ENCODE peak calls at places on chromosomes 12 and 14, in nine cellular contexts. One of them, this sample, is unnamed.

GRCh38 chr14:81435048-81435577 is 35.0 kb upstream of the STON2 start:
- DNase-seq in AG04449: no peak
- DNase-seq in BJ: no peak
- DNase-seq in NCI-H446 treated with DMSO at 0.1 percent for 48 hours: no peak
- DNase-seq in HT1080: no peak
- DNase-seq in CD8-positive, alpha-beta memory T cell: no peak
- DNase-seq in neuronal stem cell: no peak
- DNase-seq in stimulated activated CD4-positive, alpha-beta T cell treated with anti-CD3 and anti-CD28 coated beads, TNF-alpha, amount 100 ng/mL, for 1 hour: no peak
- DNase-seq in activated naive CD4-positive, alpha-beta T cell treated with anti-CD3 and anti-CD28 coated beads, Interleukin-2, amount 50 U/mL, for 72 hours: no peak
- DNase-seq in this sample: no peak

GRCh38 chr14:99384446-99385417 is 95.9 kb downstream of the SETD3 start:
- DNase-seq in AG04449: no peak
- DNase-seq in BJ: no peak
- DNase-seq in NCI-H446 treated with DMSO at 0.1 percent for 48 hours: no peak
- DNase-seq in HT1080: no peak
- DNase-seq in CD8-positive, alpha-beta memory T cell: no peak
- DNase-seq in neuronal stem cell: no peak
- DNase-seq in stimulated activated CD4-positive, alpha-beta T cell treated with anti-CD3 and anti-CD28 coated beads, TNF-alpha, amount 100 ng/mL, for 1 hour: no peak
- DNase-seq in activated naive CD4-positive, alpha-beta T cell treated with anti-CD3 and anti-CD28 coated beads, Interleukin-2, amount 50 U/mL, for 72 hours: no peak
- DNase-seq in this sample: no peak

GRCh38 chr12:25715147-25715546 is 162.1 kb upstream of the LMNTD1 start:
- DNase-seq in AG04449: no peak
- DNase-seq in BJ: peak; percentile 27
- DNase-seq in NCI-H446 treated with DMSO at 0.1 percent for 48 hours: no peak
- DNase-seq in HT1080: no peak
- DNase-seq in CD8-positive, alpha-beta memory T cell: no peak
- DNase-seq in neuronal stem cell: no peak
- DNase-seq in stimulated activated CD4-positive, alpha-beta T cell treated with anti-CD3 and anti-CD28 coated beads, TNF-alpha, amount 100 ng/mL, for 1 hour: no peak
- DNase-seq in activated naive CD4-positive, alpha-beta T cell treated with anti-CD3 and anti-CD28 coated beads, Interleukin-2, amount 50 U/mL, for 72 hours: no peak
- DNase-seq in this sample: no peak

GRCh38 chr12:68505915-68506314 is 104.8 kb upstream of the RAP1B start:
- DNase-seq in AG04449: no peak
- DNase-seq in BJ: no peak
- DNase-seq in NCI-H446 treated with DMSO at 0.1 percent for 48 hours: no peak
- DNase-seq in HT1080: no peak
- DNase-seq in CD8-positive, alpha-beta memory T cell: no peak
- DNase-seq in neuronal stem cell: no peak
- DNase-seq in stimulated activated CD4-positive, alpha-beta T cell treated with anti-CD3 and anti-CD28 coated beads, TNF-alpha, amount 100 ng/mL, for 1 hour: no peak
- DNase-seq in activated naive CD4-positive, alpha-beta T cell treated with anti-CD3 and anti-CD28 coated beads, Interleukin-2, amount 50 U/mL, for 72 hours: no peak
- DNase-seq in this sample: no peak

GRCh38 chr12:13390381-13390856 is 193.9 kb downstream of the EMP1 start:
- DNase-seq in AG04449: no peak
- DNase-seq in BJ: peak; percentile 4
- DNase-seq in NCI-H446 treated with DMSO at 0.1 percent for 48 hours: peak; percentile 97
- DNase-seq in HT1080: peak; percentile 56
- DNase-seq in CD8-positive, alpha-beta memory T cell: no peak
- DNase-seq in neuronal stem cell: no peak
- DNase-seq in stimulated activated CD4-positive, alpha-beta T cell treated with anti-CD3 and anti-CD28 coated beads, TNF-alpha, amount 100 ng/mL, for 1 hour: no peak
- DNase-seq in activated naive CD4-positive, alpha-beta T cell treated with anti-CD3 and anti-CD28 coated beads, Interleukin-2, amount 50 U/mL, for 72 hours: no peak
- DNase-seq in this sample: no peak

GRCh38 chr14:100775351-100775830 is 48.7 kb downstream of the DLK1 start:
- DNase-seq in AG04449: no peak
- DNase-seq in BJ: no peak
- DNase-seq in NCI-H446 treated with DMSO at 0.1 percent for 48 hours: no peak
- DNase-seq in HT1080: no peak
- DNase-seq in CD8-positive, alpha-beta memory T cell: no peak
- DNase-seq in neuronal stem cell: no peak
- DNase-seq in stimulated activated CD4-positive, alpha-beta T cell treated with anti-CD3 and anti-CD28 coated beads, TNF-alpha, amount 100 ng/mL, for 1 hour: no peak
- DNase-seq in activated naive CD4-positive, alpha-beta T cell treated with anti-CD3 and anti-CD28 coated beads, Interleukin-2, amount 50 U/mL, for 72 hours: no peak
- DNase-seq in this sample: no peak

GRCh38 chr14:26163761-26164160 is 434.1 kb downstream of the NOVA1 start:
- DNase-seq in AG04449: no peak
- DNase-seq in BJ: no peak
- DNase-seq in NCI-H446 treated with DMSO at 0.1 percent for 48 hours: peak; percentile 70
- DNase-seq in HT1080: peak; percentile 4
- DNase-seq in CD8-positive, alpha-beta memory T cell: no peak
- DNase-seq in neuronal stem cell: no peak
- DNase-seq in stimulated activated CD4-positive, alpha-beta T cell treated with anti-CD3 and anti-CD28 coated beads, TNF-alpha, amount 100 ng/mL, for 1 hour: no peak
- DNase-seq in activated naive CD4-positive, alpha-beta T cell treated with anti-CD3 and anti-CD28 coated beads, Interleukin-2, amount 50 U/mL, for 72 hours: no peak
- DNase-seq in this sample: no peak

GRCh38 chr14:70212752-70213151 is 24.0 kb upstream of the SLC8A3 start:
- DNase-seq in AG04449: no peak
- DNase-seq in BJ: no peak
- DNase-seq in NCI-H446 treated with DMSO at 0.1 percent for 48 hours: no peak
- DNase-seq in HT1080: no peak
- DNase-seq in CD8-positive, alpha-beta memory T cell: no peak
- DNase-seq in neuronal stem cell: no peak
- DNase-seq in stimulated activated CD4-positive, alpha-beta T cell treated with anti-CD3 and anti-CD28 coated beads, TNF-alpha, amount 100 ng/mL, for 1 hour: no peak
- DNase-seq in activated naive CD4-positive, alpha-beta T cell treated with anti-CD3 and anti-CD28 coated beads, Interleukin-2, amount 50 U/mL, for 72 hours: no peak
- DNase-seq in this sample: no peak

GRCh38 chr12:124020398-124021024 is 47.5 kb downstream of the ZNF664 start:
- DNase-seq in AG04449: no peak
- DNase-seq in BJ: no peak
- DNase-seq in NCI-H446 treated with DMSO at 0.1 percent for 48 hours: no peak
- DNase-seq in HT1080: no peak
- DNase-seq in CD8-positive, alpha-beta memory T cell: no peak
- DNase-seq in neuronal stem cell: no peak
- DNase-seq in stimulated activated CD4-positive, alpha-beta T cell treated with anti-CD3 and anti-CD28 coated beads, TNF-alpha, amount 100 ng/mL, for 1 hour: no peak
- DNase-seq in activated naive CD4-positive, alpha-beta T cell treated with anti-CD3 and anti-CD28 coated beads, Interleukin-2, amount 50 U/mL, for 72 hours: no peak
- DNase-seq in this sample: no peak

GRCh38 chr12:3019005-3019680 is 58.0 kb upstream of the TSPAN9 start:
- DNase-seq in AG04449: no peak
- DNase-seq in BJ: no peak
- DNase-seq in NCI-H446 treated with DMSO at 0.1 percent for 48 hours: no peak
- DNase-seq in HT1080: no peak
- DNase-seq in CD8-positive, alpha-beta memory T cell: no peak
- DNase-seq in neuronal stem cell: no peak
- DNase-seq in stimulated activated CD4-positive, alpha-beta T cell treated with anti-CD3 and anti-CD28 coated beads, TNF-alpha, amount 100 ng/mL, for 1 hour: no peak
- DNase-seq in activated naive CD4-positive, alpha-beta T cell treated with anti-CD3 and anti-CD28 coated beads, Interleukin-2, amount 50 U/mL, for 72 hours: no peak
- DNase-seq in this sample: no peak

GRCh38 chr14:89279649-89280232 is 137.3 kb downstream of the FOXN3 start:
- DNase-seq in AG04449: no peak
- DNase-seq in BJ: no peak
- DNase-seq in NCI-H446 treated with DMSO at 0.1 percent for 48 hours: peak; percentile 11
- DNase-seq in HT1080: no peak
- DNase-seq in CD8-positive, alpha-beta memory T cell: no peak
- DNase-seq in neuronal stem cell: no peak
- DNase-seq in stimulated activated CD4-positive, alpha-beta T cell treated with anti-CD3 and anti-CD28 coated beads, TNF-alpha, amount 100 ng/mL, for 1 hour: no peak
- DNase-seq in activated naive CD4-positive, alpha-beta T cell treated with anti-CD3 and anti-CD28 coated beads, Interleukin-2, amount 50 U/mL, for 72 hours: no peak
- DNase-seq in this sample: no peak

GRCh38 chr14:103232831-103233319 is 101.2 kb upstream of the EIF5 start:
- DNase-seq in AG04449: no peak
- DNase-seq in BJ: no peak
- DNase-seq in NCI-H446 treated with DMSO at 0.1 percent for 48 hours: no peak
- DNase-seq in HT1080: no peak
- DNase-seq in CD8-positive, alpha-beta memory T cell: no peak
- DNase-seq in neuronal stem cell: no peak
- DNase-seq in stimulated activated CD4-positive, alpha-beta T cell treated with anti-CD3 and anti-CD28 coated beads, TNF-alpha, amount 100 ng/mL, for 1 hour: no peak
- DNase-seq in activated naive CD4-positive, alpha-beta T cell treated with anti-CD3 and anti-CD28 coated beads, Interleukin-2, amount 50 U/mL, for 72 hours: no peak
- DNase-seq in this sample: no peak

GRCh38 chr12:98653866-98654493 is 8.9 kb downstream of the APAF1 start:
- DNase-seq in AG04449: no peak
- DNase-seq in BJ: no peak
- DNase-seq in NCI-H446 treated with DMSO at 0.1 percent for 48 hours: peak; percentile 26
- DNase-seq in HT1080: peak; percentile 32
- DNase-seq in CD8-positive, alpha-beta memory T cell: peak; percentile 49
- DNase-seq in neuronal stem cell: peak; percentile 11
- DNase-seq in stimulated activated CD4-positive, alpha-beta T cell treated with anti-CD3 and anti-CD28 coated beads, TNF-alpha, amount 100 ng/mL, for 1 hour: no peak
- DNase-seq in activated naive CD4-positive, alpha-beta T cell treated with anti-CD3 and anti-CD28 coated beads, Interleukin-2, amount 50 U/mL, for 72 hours: no peak
- DNase-seq in this sample: peak; percentile 16

GRCh38 chr12:19382111-19382526 is 57.2 kb upstream of the AEBP2 start:
- DNase-seq in AG04449: peak; percentile 72
- DNase-seq in BJ: peak; percentile 20
- DNase-seq in NCI-H446 treated with DMSO at 0.1 percent for 48 hours: no peak
- DNase-seq in HT1080: peak; percentile 80
- DNase-seq in CD8-positive, alpha-beta memory T cell: no peak
- DNase-seq in neuronal stem cell: no peak
- DNase-seq in stimulated activated CD4-positive, alpha-beta T cell treated with anti-CD3 and anti-CD28 coated beads, TNF-alpha, amount 100 ng/mL, for 1 hour: no peak
- DNase-seq in activated naive CD4-positive, alpha-beta T cell treated with anti-CD3 and anti-CD28 coated beads, Interleukin-2, amount 50 U/mL, for 72 hours: peak; percentile 37
- DNase-seq in this sample: no peak

GRCh38 chr14:101876539-101876938 is 87.8 kb upstream of the DYNC1H1 start:
- DNase-seq in AG04449: no peak
- DNase-seq in BJ: peak; percentile 48
- DNase-seq in NCI-H446 treated with DMSO at 0.1 percent for 48 hours: no peak
- DNase-seq in HT1080: no peak
- DNase-seq in CD8-positive, alpha-beta memory T cell: peak; percentile 68
- DNase-seq in neuronal stem cell: no peak
- DNase-seq in stimulated activated CD4-positive, alpha-beta T cell treated with anti-CD3 and anti-CD28 coated beads, TNF-alpha, amount 100 ng/mL, for 1 hour: peak; percentile 14
- DNase-seq in activated naive CD4-positive, alpha-beta T cell treated with anti-CD3 and anti-CD28 coated beads, Interleukin-2, amount 50 U/mL, for 72 hours: peak; percentile 62
- DNase-seq in this sample: peak; percentile 79

GRCh38 chr14:67515386-67516079 is 17.6 kb upstream of the PLEKHH1 start:
- DNase-seq in AG04449: no peak
- DNase-seq in BJ: no peak
- DNase-seq in NCI-H446 treated with DMSO at 0.1 percent for 48 hours: no peak
- DNase-seq in HT1080: no peak
- DNase-seq in CD8-positive, alpha-beta memory T cell: no peak
- DNase-seq in neuronal stem cell: no peak
- DNase-seq in stimulated activated CD4-positive, alpha-beta T cell treated with anti-CD3 and anti-CD28 coated beads, TNF-alpha, amount 100 ng/mL, for 1 hour: no peak
- DNase-seq in activated naive CD4-positive, alpha-beta T cell treated with anti-CD3 and anti-CD28 coated beads, Interleukin-2, amount 50 U/mL, for 72 hours: peak; percentile 28
- DNase-seq in this sample: no peak

GRCh38 chr12:113310489-113310888 is 24.4 kb downstream of the SLC8B1 start:
- DNase-seq in AG04449: no peak
- DNase-seq in BJ: no peak
- DNase-seq in NCI-H446 treated with DMSO at 0.1 percent for 48 hours: no peak
- DNase-seq in HT1080: peak; percentile 27
- DNase-seq in CD8-positive, alpha-beta memory T cell: no peak
- DNase-seq in neuronal stem cell: no peak
- DNase-seq in stimulated activated CD4-positive, alpha-beta T cell treated with anti-CD3 and anti-CD28 coated beads, TNF-alpha, amount 100 ng/mL, for 1 hour: no peak
- DNase-seq in activated naive CD4-positive, alpha-beta T cell treated with anti-CD3 and anti-CD28 coated beads, Interleukin-2, amount 50 U/mL, for 72 hours: no peak
- DNase-seq in this sample: peak; percentile 13

GRCh38 chr12:112381421-112381897 is 772 bp downstream of the HECTD4 start:
- DNase-seq in AG04449: no peak
- DNase-seq in BJ: no peak
- DNase-seq in NCI-H446 treated with DMSO at 0.1 percent for 48 hours: no peak
- DNase-seq in HT1080: no peak
- DNase-seq in CD8-positive, alpha-beta memory T cell: no peak
- DNase-seq in neuronal stem cell: no peak
- DNase-seq in stimulated activated CD4-positive, alpha-beta T cell treated with anti-CD3 and anti-CD28 coated beads, TNF-alpha, amount 100 ng/mL, for 1 hour: no peak
- DNase-seq in activated naive CD4-positive, alpha-beta T cell treated with anti-CD3 and anti-CD28 coated beads, Interleukin-2, amount 50 U/mL, for 72 hours: peak; percentile 46
- DNase-seq in this sample: no peak

GRCh38 chr12:2429032-2429431 is 365.7 kb upstream of the FKBP4 start:
- DNase-seq in AG04449: no peak
- DNase-seq in BJ: no peak
- DNase-seq in NCI-H446 treated with DMSO at 0.1 percent for 48 hours: peak; percentile 93
- DNase-seq in HT1080: no peak
- DNase-seq in CD8-positive, alpha-beta memory T cell: no peak
- DNase-seq in neuronal stem cell: no peak
- DNase-seq in stimulated activated CD4-positive, alpha-beta T cell treated with anti-CD3 and anti-CD28 coated beads, TNF-alpha, amount 100 ng/mL, for 1 hour: no peak
- DNase-seq in activated naive CD4-positive, alpha-beta T cell treated with anti-CD3 and anti-CD28 coated beads, Interleukin-2, amount 50 U/mL, for 72 hours: no peak
- DNase-seq in this sample: no peak

GRCh38 chr12:47942327-47943230 is 20.8 kb upstream of the TMEM106C start:
- DNase-seq in AG04449: no peak
- DNase-seq in BJ: no peak
- DNase-seq in NCI-H446 treated with DMSO at 0.1 percent for 48 hours: no peak
- DNase-seq in HT1080: no peak
- DNase-seq in CD8-positive, alpha-beta memory T cell: peak; percentile 29
- DNase-seq in neuronal stem cell: no peak
- DNase-seq in stimulated activated CD4-positive, alpha-beta T cell treated with anti-CD3 and anti-CD28 coated beads, TNF-alpha, amount 100 ng/mL, for 1 hour: no peak
- DNase-seq in activated naive CD4-positive, alpha-beta T cell treated with anti-CD3 and anti-CD28 coated beads, Interleukin-2, amount 50 U/mL, for 72 hours: no peak
- DNase-seq in this sample: no peak

GRCh38 chr14:70073924-70074566 is 114.7 kb downstream of the SLC8A3 start:
- DNase-seq in AG04449: no peak
- DNase-seq in BJ: no peak
- DNase-seq in NCI-H446 treated with DMSO at 0.1 percent for 48 hours: peak; percentile 29
- DNase-seq in HT1080: peak; percentile 62
- DNase-seq in CD8-positive, alpha-beta memory T cell: no peak
- DNase-seq in neuronal stem cell: peak; percentile 77
- DNase-seq in stimulated activated CD4-positive, alpha-beta T cell treated with anti-CD3 and anti-CD28 coated beads, TNF-alpha, amount 100 ng/mL, for 1 hour: no peak
- DNase-seq in activated naive CD4-positive, alpha-beta T cell treated with anti-CD3 and anti-CD28 coated beads, Interleukin-2, amount 50 U/mL, for 72 hours: peak; percentile 65
- DNase-seq in this sample: peak; percentile 50

GRCh38 chr12:123141615-123142517 is 9.0 kb downstream of the PITPNM2 start:
- DNase-seq in AG04449: peak; percentile 40
- DNase-seq in BJ: peak; percentile 30
- DNase-seq in NCI-H446 treated with DMSO at 0.1 percent for 48 hours: no peak
- DNase-seq in HT1080: peak; percentile 77
- DNase-seq in CD8-positive, alpha-beta memory T cell: no peak
- DNase-seq in neuronal stem cell: no peak
- DNase-seq in stimulated activated CD4-positive, alpha-beta T cell treated with anti-CD3 and anti-CD28 coated beads, TNF-alpha, amount 100 ng/mL, for 1 hour: no peak
- DNase-seq in activated naive CD4-positive, alpha-beta T cell treated with anti-CD3 and anti-CD28 coated beads, Interleukin-2, amount 50 U/mL, for 72 hours: no peak
- DNase-seq in this sample: no peak

GRCh38 chr14:103091041-103091882 is 3.3 kb upstream of the EXOC3L4 start:
- DNase-seq in AG04449: no peak
- DNase-seq in BJ: no peak
- DNase-seq in NCI-H446 treated with DMSO at 0.1 percent for 48 hours: no peak
- DNase-seq in HT1080: peak; percentile 24
- DNase-seq in CD8-positive, alpha-beta memory T cell: peak; percentile 68
- DNase-seq in neuronal stem cell: peak; percentile 45
- DNase-seq in stimulated activated CD4-positive, alpha-beta T cell treated with anti-CD3 and anti-CD28 coated beads, TNF-alpha, amount 100 ng/mL, for 1 hour: peak; percentile 53
- DNase-seq in activated naive CD4-positive, alpha-beta T cell treated with anti-CD3 and anti-CD28 coated beads, Interleukin-2, amount 50 U/mL, for 72 hours: peak; percentile 76
- DNase-seq in this sample: no peak

GRCh38 chr12:123950476-123951169 is 22.0 kb downstream of the CCDC92 start:
- DNase-seq in AG04449: no peak
- DNase-seq in BJ: no peak
- DNase-seq in NCI-H446 treated with DMSO at 0.1 percent for 48 hours: no peak
- DNase-seq in HT1080: no peak
- DNase-seq in CD8-positive, alpha-beta memory T cell: no peak
- DNase-seq in neuronal stem cell: no peak
- DNase-seq in stimulated activated CD4-positive, alpha-beta T cell treated with anti-CD3 and anti-CD28 coated beads, TNF-alpha, amount 100 ng/mL, for 1 hour: no peak
- DNase-seq in activated naive CD4-positive, alpha-beta T cell treated with anti-CD3 and anti-CD28 coated beads, Interleukin-2, amount 50 U/mL, for 72 hours: no peak
- DNase-seq in this sample: no peak

GRCh38 chr12:71865166-71865713 is 25.7 kb downstream of the TBC1D15 start:
- DNase-seq in AG04449: peak; percentile 91
- DNase-seq in BJ: peak; percentile 31
- DNase-seq in NCI-H446 treated with DMSO at 0.1 percent for 48 hours: no peak
- DNase-seq in HT1080: peak; percentile 90
- DNase-seq in CD8-positive, alpha-beta memory T cell: no peak
- DNase-seq in neuronal stem cell: no peak
- DNase-seq in stimulated activated CD4-positive, alpha-beta T cell treated with anti-CD3 and anti-CD28 coated beads, TNF-alpha, amount 100 ng/mL, for 1 hour: no peak
- DNase-seq in activated naive CD4-positive, alpha-beta T cell treated with anti-CD3 and anti-CD28 coated beads, Interleukin-2, amount 50 U/mL, for 72 hours: no peak
- DNase-seq in this sample: no peak

GRCh38 chr14:103518416-103519042 is 4.1 kb downstream of the CKB start:
- DNase-seq in AG04449: no peak
- DNase-seq in BJ: no peak
- DNase-seq in NCI-H446 treated with DMSO at 0.1 percent for 48 hours: no peak
- DNase-seq in HT1080: peak; percentile 72
- DNase-seq in CD8-positive, alpha-beta memory T cell: peak; percentile 52
- DNase-seq in neuronal stem cell: no peak
- DNase-seq in stimulated activated CD4-positive, alpha-beta T cell treated with anti-CD3 and anti-CD28 coated beads, TNF-alpha, amount 100 ng/mL, for 1 hour: peak; percentile 21
- DNase-seq in activated naive CD4-positive, alpha-beta T cell treated with anti-CD3 and anti-CD28 coated beads, Interleukin-2, amount 50 U/mL, for 72 hours: peak; percentile 77
- DNase-seq in this sample: peak; percentile 42

GRCh38 chr12:873954-874353 is 75.5 kb downstream of the RAD52 start:
- DNase-seq in AG04449: no peak
- DNase-seq in BJ: no peak
- DNase-seq in NCI-H446 treated with DMSO at 0.1 percent for 48 hours: no peak
- DNase-seq in HT1080: peak; percentile 70
- DNase-seq in CD8-positive, alpha-beta memory T cell: no peak
- DNase-seq in neuronal stem cell: no peak
- DNase-seq in stimulated activated CD4-positive, alpha-beta T cell treated with anti-CD3 and anti-CD28 coated beads, TNF-alpha, amount 100 ng/mL, for 1 hour: no peak
- DNase-seq in activated naive CD4-positive, alpha-beta T cell treated with anti-CD3 and anti-CD28 coated beads, Interleukin-2, amount 50 U/mL, for 72 hours: no peak
- DNase-seq in this sample: no peak

GRCh38 chr12:21773799-21774198 is 707 bp downstream of the KCNJ8 start:
- DNase-seq in AG04449: no peak
- DNase-seq in BJ: no peak
- DNase-seq in NCI-H446 treated with DMSO at 0.1 percent for 48 hours: no peak
- DNase-seq in HT1080: no peak
- DNase-seq in CD8-positive, alpha-beta memory T cell: no peak
- DNase-seq in neuronal stem cell: no peak
- DNase-seq in stimulated activated CD4-positive, alpha-beta T cell treated with anti-CD3 and anti-CD28 coated beads, TNF-alpha, amount 100 ng/mL, for 1 hour: no peak
- DNase-seq in activated naive CD4-positive, alpha-beta T cell treated with anti-CD3 and anti-CD28 coated beads, Interleukin-2, amount 50 U/mL, for 72 hours: no peak
- DNase-seq in this sample: no peak

GRCh38 chr12:2108975-2109671 is 56.3 kb downstream of the CACNA1C start:
- DNase-seq in AG04449: no peak
- DNase-seq in BJ: no peak
- DNase-seq in NCI-H446 treated with DMSO at 0.1 percent for 48 hours: no peak
- DNase-seq in HT1080: no peak
- DNase-seq in CD8-positive, alpha-beta memory T cell: no peak
- DNase-seq in neuronal stem cell: no peak
- DNase-seq in stimulated activated CD4-positive, alpha-beta T cell treated with anti-CD3 and anti-CD28 coated beads, TNF-alpha, amount 100 ng/mL, for 1 hour: no peak
- DNase-seq in activated naive CD4-positive, alpha-beta T cell treated with anti-CD3 and anti-CD28 coated beads, Interleukin-2, amount 50 U/mL, for 72 hours: no peak
- DNase-seq in this sample: no peak

GRCh38 chr12:3161861-3162260 is 84.7 kb downstream of the TSPAN9 start:
- DNase-seq in AG04449: no peak
- DNase-seq in BJ: no peak
- DNase-seq in NCI-H446 treated with DMSO at 0.1 percent for 48 hours: no peak
- DNase-seq in HT1080: peak; percentile 27
- DNase-seq in CD8-positive, alpha-beta memory T cell: no peak
- DNase-seq in neuronal stem cell: no peak
- DNase-seq in stimulated activated CD4-positive, alpha-beta T cell treated with anti-CD3 and anti-CD28 coated beads, TNF-alpha, amount 100 ng/mL, for 1 hour: no peak
- DNase-seq in activated naive CD4-positive, alpha-beta T cell treated with anti-CD3 and anti-CD28 coated beads, Interleukin-2, amount 50 U/mL, for 72 hours: no peak
- DNase-seq in this sample: no peak

GRCh38 chr12:76284816-76285750 is 63.1 kb downstream of the BBS10 start:
- DNase-seq in AG04449: no peak
- DNase-seq in BJ: no peak
- DNase-seq in NCI-H446 treated with DMSO at 0.1 percent for 48 hours: no peak
- DNase-seq in HT1080: no peak
- DNase-seq in CD8-positive, alpha-beta memory T cell: no peak
- DNase-seq in neuronal stem cell: no peak
- DNase-seq in stimulated activated CD4-positive, alpha-beta T cell treated with anti-CD3 and anti-CD28 coated beads, TNF-alpha, amount 100 ng/mL, for 1 hour: no peak
- DNase-seq in activated naive CD4-positive, alpha-beta T cell treated with anti-CD3 and anti-CD28 coated beads, Interleukin-2, amount 50 U/mL, for 72 hours: no peak
- DNase-seq in this sample: no peak